ENCODE peak calls at places on chromosomes 12 and 14, in five cellular contexts. K is fibroblast of lung, O is mesendoderm, E is SK-N-SH, I is brain microvascular endothelial cell. A is an unnamed sample.

GRCh38 chr14:67785270-67786109 is 30.9 kb downstream of the ZFYVE26 start:
- DNase-seq in K (no peak), O (no peak), E (no peak), I (no peak), A (no peak)

GRCh38 chr14:104298458-104298857 is 160.1 kb downstream of the KIF26A start:
- DNase-seq in K (no peak), O (no peak), E (no peak), I (no peak), A (no peak)

GRCh38 chr12:129902371-129903091 is 1.3 kb downstream of the TMEM132D start:
- DNase-seq in K (no peak), O (peak; percentile 54), E (no peak), I (no peak), A (no peak)

GRCh38 chr12:87444039-87444438 is 585.2 kb downstream of the C12orf50 start:
- DNase-seq in K (no peak), O (no peak), E (no peak), I (no peak), A (no peak)

GRCh38 chr12:13173537-13173936 is 23.0 kb upstream of the EMP1 start:
- DNase-seq in K (peak; percentile 89), O (peak; percentile 65), E (no peak), I (peak; percentile 93), A (peak; percentile 53)

GRCh38 chr12:15886372-15887042 is 4.3 kb downstream of the STRAP start:
- DNase-seq in K (no peak), O (no peak), E (no peak), I (no peak), A (no peak)

GRCh38 chr12:63821781-63822251 is 22.7 kb upstream of the SRGAP1 start:
- DNase-seq in K (peak; percentile 49), O (no peak), E (no peak), I (peak; percentile 41), A (no peak)

GRCh38 chr12:45130881-45131281 is 80.0 kb upstream of the DBX2 start:
- DNase-seq in K (peak; percentile 69), O (peak; percentile 82), E (peak; percentile 65), I (peak; percentile 46), A (no peak)

GRCh38 chr14:51564986-51565604 is 86.6 kb upstream of the FRMD6 start:
- DNase-seq in K (no peak), O (no peak), E (no peak), I (no peak), A (peak; percentile 88)

GRCh38 chr12:78194448-78194847 is 363.8 kb downstream of the NAV3 start:
- DNase-seq in K (peak; percentile 93), O (no peak), E (no peak), I (peak; percentile 70), A (no peak)

GRCh38 chr12:121334513-121335343 is 17.5 kb downstream of the ANAPC5 start:
- DNase-seq in K (peak; percentile 81), O (peak; percentile 70), E (peak; percentile 64), I (peak; percentile 47), A (no peak)

GRCh38 chr12:116249938-116250337 is 27.6 kb downstream of the MED13L start:
- DNase-seq in K (no peak), O (no peak), E (no peak), I (no peak), A (no peak)

GRCh38 chr12:102551186-102551585 is 70.8 kb upstream of the IGF1 start:
- DNase-seq in K (no peak), O (no peak), E (no peak), I (no peak), A (no peak)

GRCh38 chr12:45613306-45613705 is 116.2 kb upstream of the ARID2 start:
- DNase-seq in K (peak; percentile 59), O (no peak), E (no peak), I (peak; percentile 28), A (no peak)

GRCh38 chr14:23056257-23056955 is 914 bp downstream of the CDH24 start:
- DNase-seq in K (peak; percentile 53), O (peak; percentile 93), E (peak; percentile 87), I (peak; percentile 47), A (peak; percentile 85)

GRCh38 chr14:26811756-26812305 is 214.0 kb upstream of the NOVA1 start:
- DNase-seq in K (peak; percentile 57), O (no peak), E (no peak), I (no peak), A (no peak)

GRCh38 chr12:103742349-103742784 is 98.7 kb downstream of the NT5DC3 start:
- DNase-seq in K (peak; percentile 10), O (no peak), E (peak; percentile 28), I (no peak), A (no peak)

GRCh38 chr12:62948123-62948522 is 13.2 kb upstream of the PPM1H start:
- DNase-seq in K (no peak), O (no peak), E (no peak), I (no peak), A (no peak)

GRCh38 chr12:2682301-2683282 is 112.2 kb upstream of the FKBP4 start:
- DNase-seq in K (peak; percentile 54), O (peak; percentile 90), E (peak; percentile 49), I (peak; percentile 42), A (no peak)

GRCh38 chr12:30573145-30573544 is 122.5 kb downstream of the IPO8 start:
- DNase-seq in K (no peak), O (no peak), E (no peak), I (no peak), A (no peak)

GRCh38 chr12:78470354-78471195 is 394.0 kb upstream of the SYT1 start:
- DNase-seq in K (peak; percentile 69), O (peak; percentile 68), E (peak; percentile 6), I (peak; percentile 64), A (no peak)

GRCh38 chr14:85344847-85345591 is 184.9 kb upstream of the FLRT2 start:
- DNase-seq in K (no peak), O (no peak), E (no peak), I (no peak), A (no peak)

GRCh38 chr14:38994721-38995120 is 108.3 kb downstream of the SEC23A start:
- DNase-seq in K (no peak), O (no peak), E (no peak), I (no peak), A (no peak)

GRCh38 chr14:30875788-30876053 is 1.4 kb downstream of the COCH start:
- DNase-seq in K (no peak), O (no peak), E (no peak), I (no peak), A (no peak)

GRCh38 chr12:19411234-19412221 is 27.8 kb upstream of the AEBP2 start:
- DNase-seq in K (no peak), O (peak; percentile 60), E (no peak), I (no peak), A (no peak)

GRCh38 chr14:80956922-80957321 is 1.5 kb downstream of the TSHR start:
- DNase-seq in K (no peak), O (no peak), E (no peak), I (no peak), A (no peak)

GRCh38 chr12:104588048-104588942 is 131.5 kb downstream of the CHST11 start:
- DNase-seq in K (peak; percentile 59), O (no peak), E (no peak), I (peak; percentile 66), A (peak; percentile 94)

GRCh38 chr12:4939418-4940023 is 29.8 kb downstream of the KCNA1 start:
- DNase-seq in K (no peak), O (no peak), E (no peak), I (no peak), A (no peak)

GRCh38 chr12:100908501-100908900 is 113.9 kb downstream of the ANO4 start:
- DNase-seq in K (peak; percentile 88), O (no peak), E (no peak), I (no peak), A (no peak)

GRCh38 chr14:91279354-91279753 is 34.9 kb upstream of the GPR68 start:
- DNase-seq in K (no peak), O (no peak), E (peak; percentile 62), I (no peak), A (no peak)

GRCh38 chr12:108972226-108972757 is 48.6 kb downstream of the SVOP start:
- DNase-seq in K (no peak), O (no peak), E (no peak), I (no peak), A (no peak)

GRCh38 chr14:76963366-76963765 is 65.1 kb downstream of the IRF2BPL start:
- DNase-seq in K (no peak), O (no peak), E (no peak), I (no peak), A (no peak)

GRCh38 chr12:94143444-94143843 is 4.9 kb upstream of the PLXNC1 start:
- DNase-seq in K (no peak), O (no peak), E (no peak), I (no peak), A (no peak)

GRCh38 chr14:74852922-74853530 is 22.9 kb downstream of the PROX2 start:
- DNase-seq in K (peak; percentile 82), O (no peak), E (no peak), I (no peak), A (no peak)

GRCh38 chr12:14995583-14996425 is 23.0 kb downstream of the PDE6H start:
- DNase-seq in K (peak; percentile 86), O (peak; percentile 40), E (peak; percentile 15), I (no peak), A (no peak)

GRCh38 chr14:24556756-24557155 is 19.3 kb downstream of the CTSG start:
- DNase-seq in K (no peak), O (no peak), E (no peak), I (no peak), A (no peak)

GRCh38 chr12:22631863-22632463 is 7.0 kb downstream of the ETNK1 start:
- DNase-seq in K (peak; percentile 53), O (no peak), E (peak; percentile 20), I (no peak), A (no peak)

GRCh38 chr14:99749142-99749541 is 44.1 kb upstream of the EML1 start:
- DNase-seq in K (no peak), O (peak; percentile 48), E (no peak), I (no peak), A (no peak)
- H3K27ac ChIP-seq in K (no peak overlapping the region), O (no peak overlapping the region), E (no peak overlapping the region), I (no peak overlapping the region), A (no peak overlapping the region)

GRCh38 chr14:100670017-100670974 is 56.4 kb upstream of the DLK1 start:
- DNase-seq in K (no peak), O (no peak), E (no peak), I (no peak), A (no peak)

GRCh38 chr14:100669468-100669867 is 57.2 kb upstream of the DLK1 start:
- DNase-seq in K (peak; percentile 20), O (peak; percentile 71), E (no peak), I (no peak), A (no peak)

GRCh38 chr14:100671906-100672305 is 54.8 kb upstream of the DLK1 start:
- DNase-seq in K (no peak), O (no peak), E (no peak), I (no peak), A (no peak)

GRCh38 chr14:100673085-100673806 is 53.4 kb upstream of the DLK1 start:
- DNase-seq in K (no peak), O (peak; percentile 93), E (peak; percentile 75), I (no peak), A (peak; percentile 61)

GRCh38 chr14:100671386-100671901 is 55.2 kb upstream of the DLK1 start:
- DNase-seq in K (no peak), O (no peak), E (no peak), I (no peak), A (no peak)
- H3K36me3 ChIP-seq in K (no peaks in the 10 kb centered on the region), O (no peaks in the 10 kb centered on the region), E (no peaks in the 10 kb centered on the region), I (no peaks in the 10 kb centered on the region), A (no peaks in the 10 kb centered on the region)

GRCh38 chr12:111084605-111085004 is 164.2 kb upstream of the MYL2 start:
- DNase-seq in K (no peak), O (no peak), E (no peak), I (no peak), A (no peak)
- H3K4me3 ChIP-seq in K (no peak overlapping the region), O (no peak overlapping the region), E (no peak overlapping the region), I (no peak overlapping the region), A (no peak overlapping the region)

GRCh38 chr12:106973545-106973944 is 13.4 kb downstream of the MTERF2 start:
- DNase-seq in K (no peak), O (no peak), E (no peak), I (no peak), A (no peak)
- H3K27ac ChIP-seq in K (no peak overlapping the region), O (no peak overlapping the region), E (no peak overlapping the region), I (no peak overlapping the region), A (no peak overlapping the region)